ENCODE peak calls at places on chromosomes 2 and 18, in eight cellular contexts. Z is spleen, K is adrenal gland, C is cardiac muscle cell, D is A549, N is fibroblast of lung, S is hepatocyte, Y is ascending aorta. E is an unnamed sample.

GRCh38 chr18:4352746-4353522 is 102.2 kb downstream of the DLGAP1 start:
- DNase-seq in N (no peak), S (peak; percentile 22), C (no peak), Z (no peak), D (no peak), K (no peak), Y (no peak), E (peak; percentile 70)

GRCh38 chr2:101124684-101125366 is 26.4 kb downstream of the TBC1D8 start:
- DNase-seq in Y (no peak), S (peak; percentile 81), D (peak; percentile 98), C (peak; percentile 78), K (peak; percentile 70), Z (no peak), N (peak; percentile 66), E (no peak)

GRCh38 chr18:8623549-8624106 is 14.4 kb downstream of the RAB12 start:
- DNase-seq in N (peak; percentile 22), S (no peak), K (no peak), D (no peak), Z (peak; percentile 79), C (no peak), Y (no peak), E (no peak)

GRCh38 chr2:12361506-12361905 is 355.2 kb upstream of the TRIB2 start:
- DNase-seq in K (no peak), Y (no peak), C (no peak), N (no peak), D (no peak), Z (no peak), S (no peak), E (no peak)

GRCh38 chr18:46071894-46072867 is at the start of gene PSTPIP2:
- DNase-seq in N (peak; percentile 55), C (peak; percentile 73), S (peak; percentile 82), K (peak; percentile 72), Y (no peak), D (no peak), Z (peak; percentile 96), E (peak; percentile 82)

GRCh38 chr2:230898661-230899091 is 26.4 kb downstream of the GPR55 start:
- DNase-seq in N (no peak), D (no peak), C (no peak), Y (no peak), S (no peak), K (no peak), Z (peak; percentile 41), E (peak; percentile 33)

GRCh38 chr2:198077477-198077876 is 273.1 kb downstream of the PLCL1 start:
- DNase-seq in Y (no peak), C (no peak), S (no peak), N (no peak), Z (no peak), K (no peak), D (no peak), E (no peak)

GRCh38 chr2:184463102-184463865 is 135.0 kb upstream of the ZNF804A start:
- DNase-seq in S (peak; percentile 49), Y (no peak), C (no peak), N (no peak), D (no peak), Z (no peak), K (no peak), E (no peak)

GRCh38 chr2:48050711-48051110 is 144.4 kb upstream of the FBXO11 start:
- DNase-seq in Z (no peak), S (no peak), C (no peak), N (no peak), K (no peak), D (no peak), Y (no peak), E (no peak)

GRCh38 chr2:1989216-1989615 is 244.9 kb upstream of the PXDN start:
- DNase-seq in D (no peak), Z (no peak), Y (no peak), C (no peak), N (no peak), S (no peak), K (no peak), E (peak; percentile 14)

GRCh38 chr2:167103028-167103756 is 214.9 kb downstream of the XIRP2 start:
- DNase-seq in K (no peak), C (peak; percentile 2), S (no peak), Y (no peak), Z (no peak), N (no peak), D (no peak), E (no peak)

DNA sequence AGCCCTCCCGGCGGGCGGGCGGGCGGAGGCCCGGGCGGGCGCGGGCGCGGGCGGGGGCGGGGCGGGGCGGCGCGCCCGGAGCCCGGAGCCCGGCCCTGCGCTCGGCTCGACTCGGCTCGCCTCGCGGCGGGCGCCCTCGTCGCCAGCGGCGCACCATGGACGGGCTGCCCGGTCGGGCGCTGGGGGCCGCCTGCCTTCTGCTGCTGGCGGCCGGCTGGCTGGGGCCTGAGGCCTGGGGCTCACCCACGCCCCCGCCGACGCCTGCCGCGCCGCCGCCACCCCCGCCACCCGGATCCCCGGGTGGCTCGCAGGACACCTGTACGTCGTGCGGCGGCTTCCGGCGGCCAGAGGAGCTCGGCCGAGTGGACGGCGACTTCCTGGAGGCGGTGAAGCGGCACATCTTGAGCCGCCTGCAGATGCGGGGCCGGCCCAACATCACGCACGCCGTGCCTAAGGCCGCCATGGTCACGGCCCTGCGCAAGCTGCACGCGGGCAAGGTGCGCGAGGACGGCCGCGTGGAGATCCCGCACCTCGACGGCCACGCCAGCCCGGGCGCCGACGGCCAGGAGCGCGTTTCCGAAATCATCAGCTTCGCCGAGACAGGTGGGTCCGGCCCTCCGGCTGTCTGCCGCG is at the start of gene INHBB:
- DNase-seq in S (peak; percentile 73), C (peak; percentile 22), D (peak; percentile 24), Z (peak; percentile 84), Y (no peak), N (no peak), K (no peak), E (peak; percentile 72)
- H3K4me3 ChIP-seq in S (peak within 1 kb of the TSS; percentile 52), C (peak within 1 kb of the TSS; percentile 27), D (peak within 1 kb of the TSS; percentile 85), Z (peak within 1 kb of the TSS; percentile 61), Y (peak within 1 kb of the TSS; percentile 75), N (no peak within 1 kb of the TSS), K (no peak within 1 kb of the TSS), E (no peak within 1 kb of the TSS)

GRCh38 chr18:6627621-6628020 is 101.9 kb upstream of the ARHGAP28 start:
- DNase-seq in D (no peak), S (no peak), C (peak; percentile 25), K (no peak), N (no peak), Z (no peak), Y (no peak), E (no peak)
- H3K27ac ChIP-seq in D (no peak overlapping the region), S (no peak overlapping the region), C (no peak overlapping the region), K (no peak overlapping the region), N (no peak overlapping the region), Z (no peak overlapping the region), Y (no peak overlapping the region), E (no peak overlapping the region)

DNA sequence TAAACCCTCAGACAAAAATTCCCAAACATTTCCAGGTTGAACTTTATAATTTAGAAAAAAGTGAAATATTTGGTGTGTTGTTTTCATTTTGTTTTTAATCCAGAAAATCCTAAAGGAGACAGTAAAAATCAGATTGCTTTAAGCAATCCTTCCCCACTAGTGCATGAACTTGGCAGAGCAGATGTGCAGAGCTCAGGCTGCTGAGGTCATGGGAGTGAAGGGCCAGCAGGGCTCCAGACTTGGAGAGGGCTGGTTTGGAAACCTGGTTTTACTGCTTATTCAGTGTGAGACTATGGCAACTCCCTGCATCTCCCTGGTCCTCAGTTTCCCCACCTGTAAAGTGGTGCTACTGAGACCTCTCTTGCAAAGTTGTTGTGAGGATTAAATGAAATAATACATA is 66.7 kb upstream of the TEX51 start:
- DNase-seq in D (no peak), C (peak; percentile 9), K (no peak), S (no peak), Z (no peak), Y (no peak), N (no peak), E (no peak)
- H3K4me1 ChIP-seq in D (no peaks in the 10 kb centered on the region), C (peaks cover 7% of the 10 kb centered on the region), K (no peaks in the 10 kb centered on the region), S (no peaks in the 10 kb centered on the region), Z (no peaks in the 10 kb centered on the region), Y (no peaks in the 10 kb centered on the region), N (no peaks in the 10 kb centered on the region), E (no peaks in the 10 kb centered on the region)

DNA sequence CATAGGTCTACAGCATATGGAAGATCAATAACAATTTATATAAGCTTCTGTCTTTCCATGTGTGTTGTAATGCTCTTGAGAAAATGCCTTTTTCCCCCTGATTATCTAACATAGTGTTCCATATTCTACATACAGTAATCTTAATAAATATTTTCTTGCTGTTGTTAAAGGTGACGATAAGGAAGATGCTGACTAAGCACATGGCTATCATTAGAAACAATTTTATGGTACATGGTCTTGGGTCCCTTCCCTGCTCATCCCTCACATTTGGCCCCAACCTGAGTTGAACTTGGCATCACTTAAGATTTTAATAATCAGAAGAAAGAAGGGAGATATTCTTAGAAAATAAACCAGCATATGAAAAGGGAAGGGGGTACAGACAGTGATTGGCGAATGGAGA is 382.1 kb upstream of the CDH20 start:
- DNase-seq in N (no peak), C (no peak), Z (no peak), D (no peak), S (no peak), K (no peak), Y (no peak), E (no peak)
- H3K4me3 ChIP-seq in N (no peak overlapping the region), C (no peak overlapping the region), Z (no peak overlapping the region), D (no peak overlapping the region), S (no peak overlapping the region), K (no peak overlapping the region), Y (no peak overlapping the region), E (no peak overlapping the region)

DNA sequence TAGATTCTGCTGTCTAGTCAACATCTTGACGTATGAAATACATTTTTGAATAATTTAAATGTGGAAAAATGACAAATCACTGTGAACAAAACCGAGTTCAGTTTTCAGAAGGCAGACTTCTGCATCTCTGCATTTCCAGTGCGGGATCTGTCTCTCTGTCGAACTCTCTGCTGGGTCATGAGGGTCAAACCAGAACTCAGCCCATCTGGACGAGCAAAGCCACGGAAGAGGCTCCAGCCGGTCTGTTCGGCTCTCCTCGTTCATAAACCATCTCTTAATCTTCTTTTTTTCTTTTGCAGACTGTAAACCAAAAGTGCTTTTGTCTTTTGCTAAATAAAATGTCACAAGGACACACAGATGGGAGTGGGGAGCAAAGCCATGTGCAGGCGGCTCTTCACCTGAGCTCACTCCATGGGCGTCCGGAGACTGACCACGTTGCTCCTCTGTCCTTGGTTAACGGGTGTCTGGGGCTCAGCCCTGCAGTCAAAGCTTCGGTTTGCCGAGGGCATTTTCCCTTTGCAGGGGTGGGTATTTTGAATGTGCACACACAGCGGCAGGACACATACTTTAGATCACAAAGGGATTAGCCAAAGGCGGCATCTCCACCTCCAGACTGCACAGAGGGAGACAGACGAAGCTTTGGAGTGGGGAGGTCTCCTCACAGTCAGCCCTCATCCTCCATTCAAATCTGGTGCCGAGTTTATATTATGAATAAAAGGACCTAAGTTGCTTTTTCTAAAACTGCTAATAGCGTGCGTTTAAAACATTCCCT is 737.9 kb upstream of the SALL3 start:
- DNase-seq in Z (no peak), D (no peak), Y (no peak), S (no peak), N (no peak), K (no peak), C (no peak), E (no peak)
- H3K27ac ChIP-seq in Z (no peak overlapping the region), D (no peak overlapping the region), Y (no peak overlapping the region), S (no peak overlapping the region), N (no peak overlapping the region), K (no peak overlapping the region), C (no peak overlapping the region), E (peak overlapping the region; percentile 60)